ENCODE peak calls at places on chromosomes 1 and 21, in eight cellular contexts. One of them, this sample, is unnamed.
A peak's percentile ranks its signal among the peaks of the same experiment; 100 is the strongest.

GRCh38 chr21:17783816-17784598 is 35.1 kb downstream of the C21orf91 start:
- DNase-seq in choroid plexus epithelial cell: no peak
- DNase-seq in adrenal gland: no peak
- DNase-seq in left ventricle myocardium inferior: no peak
- DNase-seq in dorsolateral prefrontal cortex: no peak
- DNase-seq in kidney epithelial cell: no peak
- DNase-seq in HCT116: no peak
- DNase-seq in upper lobe of right lung: no peak
- DNase-seq in this sample: no peak

GRCh38 chr1:242523968-242524570 is 428 bp downstream of the PLD5 start:
- DNase-seq in HCT116: no peak
- DNase-seq in left ventricle myocardium inferior: peak; percentile 17
- DNase-seq in upper lobe of right lung: peak; percentile 72
- DNase-seq in kidney epithelial cell: no peak
- DNase-seq in choroid plexus epithelial cell: no peak
- DNase-seq in adrenal gland: peak; percentile 25
- DNase-seq in dorsolateral prefrontal cortex: peak; percentile 53
- DNase-seq in this sample: no peak

GRCh38 chr1:156805766-156806511 is 10.7 kb downstream of the SH2D2A start:
- DNase-seq in HCT116: no peak
- DNase-seq in left ventricle myocardium inferior: peak; percentile 66
- DNase-seq in kidney epithelial cell: no peak
- DNase-seq in upper lobe of right lung: no peak
- DNase-seq in adrenal gland: no peak
- DNase-seq in dorsolateral prefrontal cortex: no peak
- DNase-seq in choroid plexus epithelial cell: peak; percentile 87
- DNase-seq in this sample: peak; percentile 86

GRCh38 chr1:64087768-64088167 is 115.7 kb upstream of the UBE2U start:
- DNase-seq in choroid plexus epithelial cell: peak; percentile 72
- DNase-seq in adrenal gland: no peak
- DNase-seq in left ventricle myocardium inferior: no peak
- DNase-seq in dorsolateral prefrontal cortex: no peak
- DNase-seq in HCT116: no peak
- DNase-seq in upper lobe of right lung: no peak
- DNase-seq in kidney epithelial cell: no peak
- DNase-seq in this sample: peak; percentile 80

GRCh38 chr1:205916541-205916940 is 26.7 kb downstream of the SLC26A9 start:
- DNase-seq in kidney epithelial cell: no peak
- DNase-seq in adrenal gland: no peak
- DNase-seq in dorsolateral prefrontal cortex: no peak
- DNase-seq in choroid plexus epithelial cell: peak; percentile 40
- DNase-seq in HCT116: no peak
- DNase-seq in left ventricle myocardium inferior: no peak
- DNase-seq in upper lobe of right lung: no peak
- DNase-seq in this sample: peak; percentile 15

GRCh38 chr1:86396503-86396900 is 379 bp upstream of the ODF2L start:
- DNase-seq in kidney epithelial cell: no peak
- DNase-seq in choroid plexus epithelial cell: no peak
- DNase-seq in left ventricle myocardium inferior: no peak
- DNase-seq in dorsolateral prefrontal cortex: no peak
- DNase-seq in upper lobe of right lung: no peak
- DNase-seq in adrenal gland: no peak
- DNase-seq in HCT116: no peak
- DNase-seq in this sample: no peak

GRCh38 chr1:33096358-33097005 is 15.5 kb downstream of the AZIN2 start:
- DNase-seq in dorsolateral prefrontal cortex: no peak
- DNase-seq in adrenal gland: peak; percentile 50
- DNase-seq in upper lobe of right lung: no peak
- DNase-seq in kidney epithelial cell: no peak
- DNase-seq in left ventricle myocardium inferior: no peak
- DNase-seq in HCT116: no peak
- DNase-seq in choroid plexus epithelial cell: peak; percentile 82
- DNase-seq in this sample: no peak

GRCh38 chr21:46079357-46080170 is 18.3 kb upstream of the COL6A2 start:
- DNase-seq in kidney epithelial cell: no peak
- DNase-seq in dorsolateral prefrontal cortex: no peak
- DNase-seq in HCT116: no peak
- DNase-seq in choroid plexus epithelial cell: peak; percentile 40
- DNase-seq in adrenal gland: no peak
- DNase-seq in upper lobe of right lung: peak; percentile 59
- DNase-seq in left ventricle myocardium inferior: no peak
- DNase-seq in this sample: peak; percentile 99

GRCh38 chr1:93979718-93980319 is 70.6 kb upstream of the GCLM start:
- DNase-seq in kidney epithelial cell: no peak
- DNase-seq in choroid plexus epithelial cell: peak; percentile 63
- DNase-seq in dorsolateral prefrontal cortex: no peak
- DNase-seq in left ventricle myocardium inferior: peak; percentile 26
- DNase-seq in adrenal gland: no peak
- DNase-seq in HCT116: no peak
- DNase-seq in upper lobe of right lung: no peak
- DNase-seq in this sample: peak; percentile 21

GRCh38 chr1:3745071-3745470 is 7.2 kb upstream of the CCDC27 start:
- DNase-seq in choroid plexus epithelial cell: no peak
- DNase-seq in dorsolateral prefrontal cortex: no peak
- DNase-seq in HCT116: no peak
- DNase-seq in kidney epithelial cell: no peak
- DNase-seq in left ventricle myocardium inferior: no peak
- DNase-seq in upper lobe of right lung: no peak
- DNase-seq in adrenal gland: no peak
- DNase-seq in this sample: no peak

GRCh38 chr1:12771186-12771585 is 2.4 kb upstream of the PRAMEF12 start:
- DNase-seq in upper lobe of right lung: no peak
- DNase-seq in dorsolateral prefrontal cortex: no peak
- DNase-seq in adrenal gland: no peak
- DNase-seq in left ventricle myocardium inferior: no peak
- DNase-seq in HCT116: no peak
- DNase-seq in kidney epithelial cell: no peak
- DNase-seq in choroid plexus epithelial cell: no peak
- DNase-seq in this sample: no peak

GRCh38 chr1:77996734-77997133 is 8.0 kb upstream of the DNAJB4 start:
- DNase-seq in HCT116: no peak
- DNase-seq in adrenal gland: no peak
- DNase-seq in left ventricle myocardium inferior: no peak
- DNase-seq in kidney epithelial cell: no peak
- DNase-seq in choroid plexus epithelial cell: no peak
- DNase-seq in upper lobe of right lung: no peak
- DNase-seq in dorsolateral prefrontal cortex: no peak
- DNase-seq in this sample: no peak

GRCh38 chr1:3671371-3672180 is 19.3 kb downstream of the TP73 start:
- DNase-seq in dorsolateral prefrontal cortex: no peak
- DNase-seq in HCT116: no peak
- DNase-seq in adrenal gland: no peak
- DNase-seq in kidney epithelial cell: no peak
- DNase-seq in upper lobe of right lung: peak; percentile 68
- DNase-seq in left ventricle myocardium inferior: peak; percentile 10
- DNase-seq in choroid plexus epithelial cell: peak; percentile 23
- DNase-seq in this sample: no peak

GRCh38 chr1:43566382-43567035 is 35.8 kb downstream of the PTPRF start:
- DNase-seq in dorsolateral prefrontal cortex: no peak
- DNase-seq in HCT116: no peak
- DNase-seq in choroid plexus epithelial cell: no peak
- DNase-seq in left ventricle myocardium inferior: no peak
- DNase-seq in upper lobe of right lung: no peak
- DNase-seq in adrenal gland: no peak
- DNase-seq in kidney epithelial cell: no peak
- DNase-seq in this sample: no peak

GRCh38 chr1:220787069-220787614 is 429 bp downstream of the MTARC1 start:
- DNase-seq in adrenal gland: no peak
- DNase-seq in left ventricle myocardium inferior: no peak
- DNase-seq in kidney epithelial cell: no peak
- DNase-seq in choroid plexus epithelial cell: no peak
- DNase-seq in upper lobe of right lung: peak; percentile 84
- DNase-seq in HCT116: peak; percentile 51
- DNase-seq in dorsolateral prefrontal cortex: no peak
- DNase-seq in this sample: no peak

GRCh38 chr1:220786057-220786336 is 716 bp upstream of the MTARC1 start:
- DNase-seq in dorsolateral prefrontal cortex: no peak
- DNase-seq in left ventricle myocardium inferior: peak; percentile 34
- DNase-seq in choroid plexus epithelial cell: no peak
- DNase-seq in kidney epithelial cell: no peak
- DNase-seq in adrenal gland: no peak
- DNase-seq in HCT116: no peak
- DNase-seq in upper lobe of right lung: peak; percentile 74
- DNase-seq in this sample: peak; percentile 30

GRCh38 chr1:220788146-220788545 is 1.4 kb downstream of the MTARC1 start:
- DNase-seq in HCT116: no peak
- DNase-seq in choroid plexus epithelial cell: peak; percentile 14
- DNase-seq in kidney epithelial cell: no peak
- DNase-seq in upper lobe of right lung: no peak
- DNase-seq in dorsolateral prefrontal cortex: no peak
- DNase-seq in adrenal gland: no peak
- DNase-seq in left ventricle myocardium inferior: no peak
- DNase-seq in this sample: no peak

GRCh38 chr1:220785166-220786056 is 1.3 kb upstream of the MTARC1 start:
- DNase-seq in adrenal gland: no peak
- DNase-seq in dorsolateral prefrontal cortex: no peak
- DNase-seq in choroid plexus epithelial cell: no peak
- DNase-seq in upper lobe of right lung: no peak
- DNase-seq in HCT116: no peak
- DNase-seq in kidney epithelial cell: no peak
- DNase-seq in left ventricle myocardium inferior: no peak
- DNase-seq in this sample: no peak

GRCh38 chr1:220786337-220787068 is at the start of gene MTARC1:
- DNase-seq in dorsolateral prefrontal cortex: peak; percentile 41
- DNase-seq in HCT116: no peak
- DNase-seq in choroid plexus epithelial cell: peak; percentile 14
- DNase-seq in kidney epithelial cell: no peak
- DNase-seq in left ventricle myocardium inferior: peak; percentile 83
- DNase-seq in adrenal gland: peak; percentile 82
- DNase-seq in upper lobe of right lung: peak; percentile 89
- DNase-seq in this sample: peak; percentile 66
- TF ChIP-seq CTCF in dorsolateral prefrontal cortex: peak; percentile 17
- TF ChIP-seq CTCF in HCT116: no peak
- TF ChIP-seq CTCF in choroid plexus epithelial cell: no peak
- TF ChIP-seq CTCF in kidney epithelial cell: no peak
- TF ChIP-seq CTCF in left ventricle myocardium inferior: peak; percentile 54
- TF ChIP-seq CTCF in adrenal gland: no peak
- TF ChIP-seq CTCF in upper lobe of right lung: peak; percentile 22
- TF ChIP-seq CTCF in this sample: no peak

GRCh38 chr1:92310185-92310597 is 11.3 kb downstream of the RPAP2 start:
- DNase-seq in left ventricle myocardium inferior: no peak
- DNase-seq in dorsolateral prefrontal cortex: no peak
- DNase-seq in adrenal gland: no peak
- DNase-seq in choroid plexus epithelial cell: peak; percentile 63
- DNase-seq in HCT116: no peak
- DNase-seq in kidney epithelial cell: no peak
- DNase-seq in upper lobe of right lung: no peak
- DNase-seq in this sample: peak; percentile 47

GRCh38 chr1:92306020-92306419 is 7.2 kb downstream of the RPAP2 start:
- DNase-seq in upper lobe of right lung: no peak
- DNase-seq in HCT116: no peak
- DNase-seq in left ventricle myocardium inferior: no peak
- DNase-seq in kidney epithelial cell: no peak
- DNase-seq in dorsolateral prefrontal cortex: no peak
- DNase-seq in adrenal gland: no peak
- DNase-seq in choroid plexus epithelial cell: no peak
- DNase-seq in this sample: no peak

DNA sequence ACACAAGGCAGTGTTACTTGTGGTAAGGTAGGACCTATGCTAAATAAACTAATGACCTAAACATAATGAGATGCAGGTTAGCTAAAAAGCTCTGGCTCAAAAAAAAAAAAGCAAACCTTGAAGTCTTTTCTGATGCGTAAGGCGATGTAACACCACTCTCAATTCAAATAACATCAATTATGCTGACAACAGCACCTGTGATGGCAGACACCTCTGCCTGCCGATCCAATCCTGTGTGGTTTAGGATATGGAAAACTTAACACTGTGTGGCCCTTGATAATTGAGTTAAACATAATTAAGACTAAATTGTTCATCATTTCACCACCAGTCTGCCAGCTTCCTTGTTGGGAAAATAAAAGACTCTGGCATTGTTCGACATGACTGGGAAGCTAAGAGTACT is 9.1 kb downstream of the RPAP2 start:
- DNase-seq in choroid plexus epithelial cell: no peak
- DNase-seq in adrenal gland: no peak
- DNase-seq in dorsolateral prefrontal cortex: no peak
- DNase-seq in upper lobe of right lung: no peak
- DNase-seq in left ventricle myocardium inferior: no peak
- DNase-seq in HCT116: no peak
- DNase-seq in kidney epithelial cell: no peak
- DNase-seq in this sample: no peak
- H3K4me3 ChIP-seq in choroid plexus epithelial cell: no peak overlapping the region
- H3K4me3 ChIP-seq in adrenal gland: no peak overlapping the region
- H3K4me3 ChIP-seq in dorsolateral prefrontal cortex: no peak overlapping the region
- H3K4me3 ChIP-seq in upper lobe of right lung: no peak overlapping the region
- H3K4me3 ChIP-seq in left ventricle myocardium inferior: no peak overlapping the region
- H3K4me3 ChIP-seq in HCT116: no peak overlapping the region
- H3K4me3 ChIP-seq in kidney epithelial cell: no peak overlapping the region
- H3K4me3 ChIP-seq in this sample: no peak overlapping the region

DNA sequence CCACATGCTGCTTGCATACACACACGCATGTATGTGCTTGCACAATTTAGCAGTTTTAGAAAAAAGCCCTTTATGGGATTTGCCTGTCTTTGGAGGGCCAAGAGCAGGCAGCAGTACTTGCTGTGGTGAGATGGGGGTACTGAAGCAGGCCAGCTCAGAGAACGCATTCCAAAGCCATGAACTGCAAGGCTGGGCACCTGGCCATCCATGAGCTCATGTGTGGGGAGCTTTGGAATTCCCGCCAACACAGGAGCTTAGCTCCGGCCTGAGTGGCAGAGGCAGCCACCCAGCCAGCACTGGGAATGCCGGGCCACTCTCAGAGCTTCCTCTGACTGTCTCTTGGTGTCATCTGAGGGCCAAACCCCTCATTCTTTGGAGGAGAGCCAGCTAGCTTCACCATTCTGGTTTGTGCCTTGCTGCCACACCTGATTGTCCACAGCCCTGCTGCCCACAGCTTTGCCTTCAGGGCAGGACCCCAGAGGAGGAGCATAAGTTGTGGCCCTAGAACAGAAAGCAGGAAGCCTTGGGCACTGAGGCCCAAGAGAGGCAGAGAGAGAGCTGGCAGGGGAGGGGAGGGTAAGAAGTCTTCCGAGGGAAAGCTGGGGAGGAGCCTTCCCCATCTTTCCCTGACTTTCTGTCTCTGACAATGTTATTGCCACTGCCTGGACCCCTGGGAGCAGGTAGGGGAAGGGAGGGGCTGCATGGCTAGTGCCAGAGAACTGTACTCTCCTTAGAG is 92.1 kb upstream of the POU3F1 start:
- DNase-seq in upper lobe of right lung: peak; percentile 88
- DNase-seq in left ventricle myocardium inferior: peak; percentile 84
- DNase-seq in adrenal gland: peak; percentile 87
- DNase-seq in choroid plexus epithelial cell: peak; percentile 91
- DNase-seq in HCT116: peak; percentile 43
- DNase-seq in kidney epithelial cell: peak; percentile 98
- DNase-seq in dorsolateral prefrontal cortex: peak; percentile 63
- DNase-seq in this sample: peak; percentile 93
- TF ChIP-seq CTCF in upper lobe of right lung: peak; percentile 17
- TF ChIP-seq CTCF in left ventricle myocardium inferior: peak; percentile 61
- TF ChIP-seq CTCF in adrenal gland: peak; percentile 24
- TF ChIP-seq CTCF in choroid plexus epithelial cell: peak; percentile 29
- TF ChIP-seq CTCF in HCT116: no peak
- TF ChIP-seq CTCF in kidney epithelial cell: peak; percentile 18
- TF ChIP-seq CTCF in dorsolateral prefrontal cortex: peak; percentile 11
- TF ChIP-seq CTCF in this sample: peak; percentile 19

GRCh38 chr1:167532964-167533824 is 14.9 kb upstream of the CD247 start:
- DNase-seq in upper lobe of right lung: no peak
- DNase-seq in kidney epithelial cell: no peak
- DNase-seq in choroid plexus epithelial cell: no peak
- DNase-seq in left ventricle myocardium inferior: no peak
- DNase-seq in dorsolateral prefrontal cortex: no peak
- DNase-seq in adrenal gland: no peak
- DNase-seq in HCT116: no peak
- DNase-seq in this sample: no peak
- H3K4me3 ChIP-seq in upper lobe of right lung: no peak overlapping the region
- H3K4me3 ChIP-seq in kidney epithelial cell: no peak overlapping the region
- H3K4me3 ChIP-seq in choroid plexus epithelial cell: no peak overlapping the region
- H3K4me3 ChIP-seq in left ventricle myocardium inferior: no peak overlapping the region
- H3K4me3 ChIP-seq in dorsolateral prefrontal cortex: no peak overlapping the region
- H3K4me3 ChIP-seq in adrenal gland: no peak overlapping the region
- H3K4me3 ChIP-seq in HCT116: no peak overlapping the region
- H3K4me3 ChIP-seq in this sample: no peak overlapping the region

This sample was measured in foreskin fibroblast.